ENCODE peak calls at places on chromosomes 7 and 10, in six cellular contexts. P is activated gamma-delta T cell treated with anti-CD3 and anti-CD28 coated beads, Interleukin-2, amount 50 U/mL, for 16 hours; I is caudate nucleus; W is hippocampal formation; X is HT-29; U is glutamatergic neuron. Q is an unnamed sample.

GRCh38 chr7:76048668-76048988 is 722 bp downstream of the MDH2 start:
- DNase-seq in X (peak; percentile 54), P (no peak), I (no peak), U (no peak), W (no peak), Q (no peak)

GRCh38 chr10:630581-631073 is 58.8 kb downstream of the DIP2C start:
- DNase-seq in P (no peak), I (no peak), U (no peak), W (no peak), X (no peak), Q (no peak)

GRCh38 chr10:4765428-4765827 is 60.6 kb upstream of the AKR1E2 start:
- DNase-seq in X (no peak), P (no peak), W (no peak), I (no peak), U (no peak), Q (no peak)

GRCh38 chr10:78283069-78283682 is 249.5 kb downstream of the RPS24 start:
- DNase-seq in P (no peak), X (no peak), I (no peak), U (no peak), W (no peak), Q (no peak)

GRCh38 chr7:152608656-152609055 is 67.3 kb downstream of the XRCC2 start:
- DNase-seq in X (no peak), I (no peak), W (no peak), P (no peak), U (no peak), Q (no peak)

GRCh38 chr7:141039366-141039765 is 24.6 kb upstream of the MRPS33 start:
- DNase-seq in I (no peak), P (no peak), X (no peak), W (no peak), U (no peak), Q (no peak)

GRCh38 chr7:65371468-65371867 is 2.2 kb upstream of the ZNF92 start:
- DNase-seq in P (no peak), I (peak; percentile 2), X (no peak), U (no peak), W (peak; percentile 29), Q (no peak)

GRCh38 chr10:99799613-99800012 is 17.2 kb downstream of the ABCC2 start:
- DNase-seq in X (peak; percentile 9), P (no peak), I (no peak), U (no peak), W (no peak), Q (no peak)

GRCh38 chr7:50714851-50715250 is 67.8 kb downstream of the GRB10 start:
- DNase-seq in I (no peak), W (no peak), U (no peak), X (no peak), P (no peak), Q (no peak)

GRCh38 chr7:122482212-122482611 is 177.7 kb upstream of the FEZF1 start:
- DNase-seq in P (no peak), W (no peak), U (no peak), X (no peak), I (no peak), Q (no peak)

GRCh38 chr7:30134011-30134410 is 775 bp upstream of the MTURN start:
- DNase-seq in X (no peak), P (no peak), U (no peak), I (no peak), W (no peak), Q (no peak)

GRCh38 chr10:51269816-51270215 is 195.5 kb downstream of the PRKG1 start:
- DNase-seq in X (no peak), P (no peak), U (no peak), W (no peak), I (no peak), Q (no peak)

GRCh38 chr7:77454802-77455201 is 38.7 kb upstream of the GSAP start:
- DNase-seq in P (no peak), I (no peak), U (no peak), W (no peak), X (peak; percentile 36), Q (no peak)

GRCh38 chr10:32065871-32066270 is 9.6 kb upstream of the KIF5B start:
- DNase-seq in X (no peak), P (no peak), I (no peak), W (no peak), U (no peak), Q (no peak)

GRCh38 chr10:113856563-113856962 is 2.1 kb downstream of the NHLRC2 start:
- DNase-seq in I (no peak), W (no peak), X (no peak), P (no peak), U (no peak), Q (no peak)

GRCh38 chr7:17769918-17770317 is 170.4 kb downstream of the SNX13 start:
- DNase-seq in I (peak; percentile 3), U (peak; percentile 71), W (peak; percentile 45), P (peak; percentile 30), X (peak; percentile 77), Q (no peak)

GRCh38 chr7:130476287-130477001 is 15.4 kb upstream of the MEST start:
- DNase-seq in U (no peak), W (no peak), P (no peak), X (no peak), I (no peak), Q (no peak)

Q was measured in Peyer's patch.